ENCODE peak calls at places on chromosomes 12 and 14, in four cellular contexts. One of them, this sample, is unnamed.

GRCh38 chr14:74897642-74898041 is 15.9 kb downstream of the DLST start:
- DNase-seq in A673: no peak
- DNase-seq in adipocyte: no peak
- DNase-seq in BJ: no peak
- DNase-seq in this sample: no peak

GRCh38 chr14:49959822-49960408 is 67.0 kb downstream of the ARF6 start:
- DNase-seq in BJ: no peak
- DNase-seq in A673: no peak
- DNase-seq in adipocyte: no peak
- DNase-seq in this sample: no peak

GRCh38 chr14:102213984-102214658 is 74.4 kb downstream of the WDR20 start:
- DNase-seq in A673: no peak
- DNase-seq in BJ: no peak
- DNase-seq in adipocyte: no peak
- DNase-seq in this sample: no peak

GRCh38 chr12:53380797-53381738 is 1.1 kb downstream of the SP1 start:
- DNase-seq in A673: no peak
- DNase-seq in adipocyte: peak; percentile 67
- DNase-seq in BJ: no peak
- DNase-seq in this sample: no peak

GRCh38 chr14:24369907-24370687 is 2.1 kb downstream of the NFATC4 start:
- DNase-seq in adipocyte: no peak
- DNase-seq in A673: no peak
- DNase-seq in BJ: no peak
- DNase-seq in this sample: no peak

GRCh38 chr12:50317198-50317597 is 33.9 kb upstream of the LIMA1 start:
- DNase-seq in adipocyte: no peak
- DNase-seq in A673: no peak
- DNase-seq in BJ: no peak
- DNase-seq in this sample: no peak

GRCh38 chr12:112408621-112409020 is 784 bp downstream of the RPL6 start:
- DNase-seq in A673: no peak
- DNase-seq in BJ: no peak
- DNase-seq in adipocyte: peak; percentile 22
- DNase-seq in this sample: no peak

GRCh38 chr12:75708829-75709228 is 197.4 kb upstream of the KRR1 start:
- DNase-seq in BJ: no peak
- DNase-seq in A673: no peak
- DNase-seq in adipocyte: no peak
- DNase-seq in this sample: no peak

GRCh38 chr12:54032627-54033100 is at the start of gene HOXC5:
- DNase-seq in BJ: no peak
- DNase-seq in A673: peak; percentile 91
- DNase-seq in adipocyte: peak; percentile 65
- DNase-seq in this sample: no peak

GRCh38 chr12:68828669-68829068 is 20.7 kb downstream of the MDM2 start:
- DNase-seq in BJ: no peak
- DNase-seq in adipocyte: no peak
- DNase-seq in A673: no peak
- DNase-seq in this sample: no peak

GRCh38 chr14:101219896-101220703 is 316.6 kb upstream of the RTL1 start:
- DNase-seq in adipocyte: peak; percentile 50
- DNase-seq in BJ: no peak
- DNase-seq in A673: no peak
- DNase-seq in this sample: no peak

GRCh38 chr14:103122578-103123127 is 608 bp upstream of the TNFAIP2 start:
- DNase-seq in A673: peak; percentile 49
- DNase-seq in BJ: no peak
- DNase-seq in adipocyte: no peak
- DNase-seq in this sample: no peak

GRCh38 chr14:20177433-20177974 is 13.2 kb upstream of the OR11G2 start:
- DNase-seq in adipocyte: no peak
- DNase-seq in BJ: no peak
- DNase-seq in A673: no peak
- DNase-seq in this sample: no peak

GRCh38 chr14:58637040-58637390 is 747 bp upstream of the DACT1 start:
- DNase-seq in adipocyte: peak; percentile 95
- DNase-seq in BJ: peak; percentile 82
- DNase-seq in A673: peak; percentile 71
- DNase-seq in this sample: no peak

GRCh38 chr14:100717371-100717770 is 9.3 kb upstream of the DLK1 start:
- DNase-seq in A673: no peak
- DNase-seq in adipocyte: no peak
- DNase-seq in BJ: no peak
- DNase-seq in this sample: no peak

GRCh38 chr12:108888031-108888430 is 8.1 kb downstream of the DAO start:
- DNase-seq in A673: no peak
- DNase-seq in adipocyte: no peak
- DNase-seq in BJ: no peak
- DNase-seq in this sample: no peak

GRCh38 chr14:55955175-55955574 is 163.0 kb upstream of the PELI2 start:
- DNase-seq in adipocyte: no peak
- DNase-seq in BJ: no peak
- DNase-seq in A673: no peak
- DNase-seq in this sample: no peak

GRCh38 chr12:76272292-76272691 is 75.9 kb downstream of the BBS10 start:
- DNase-seq in adipocyte: no peak
- DNase-seq in A673: no peak
- DNase-seq in BJ: no peak
- DNase-seq in this sample: no peak

GRCh38 chr12:612293-612692 is 51.0 kb downstream of the NINJ2 start:
- DNase-seq in A673: no peak
- DNase-seq in adipocyte: no peak
- DNase-seq in BJ: no peak
- DNase-seq in this sample: no peak

GRCh38 chr14:94550041-94550440 is 11.2 kb upstream of the SERPINA4 start:
- DNase-seq in A673: no peak
- DNase-seq in BJ: no peak
- DNase-seq in adipocyte: no peak
- DNase-seq in this sample: no peak

GRCh38 chr12:19689801-19690472 is 250.6 kb downstream of the AEBP2 start:
- DNase-seq in A673: no peak
- DNase-seq in adipocyte: no peak
- DNase-seq in BJ: no peak
- DNase-seq in this sample: no peak

GRCh38 chr12:53775478-53776145 is 23.8 kb upstream of the CISTR start:
- DNase-seq in BJ: no peak
- DNase-seq in A673: no peak
- DNase-seq in adipocyte: no peak
- DNase-seq in this sample: no peak

GRCh38 chr12:119693006-119693405 is 25.1 kb downstream of the PRKAB1 start:
- DNase-seq in A673: peak; percentile 80
- DNase-seq in adipocyte: peak; percentile 86
- DNase-seq in BJ: peak; percentile 94
- DNase-seq in this sample: peak; percentile 52

GRCh38 chr12:95473440-95473946 is 459 bp upstream of the METAP2 start:
- DNase-seq in adipocyte: peak; percentile 76
- DNase-seq in BJ: no peak
- DNase-seq in A673: peak; percentile 70
- DNase-seq in this sample: no peak

GRCh38 chr14:95480109-95480886 is 36.2 kb downstream of the SYNE3 start:
- DNase-seq in A673: no peak
- DNase-seq in BJ: no peak
- DNase-seq in adipocyte: peak; percentile 82
- DNase-seq in this sample: no peak

GRCh38 chr12:108367436-108367835 is 28.3 kb upstream of the CMKLR1 start:
- DNase-seq in A673: no peak
- DNase-seq in adipocyte: peak; percentile 91
- DNase-seq in BJ: no peak
- DNase-seq in this sample: no peak

GRCh38 chr14:87115234-87115633 is 877.7 kb downstream of the GALC start:
- DNase-seq in BJ: no peak
- DNase-seq in A673: no peak
- DNase-seq in adipocyte: no peak
- DNase-seq in this sample: no peak

GRCh38 chr12:113069149-113069548 is 12.6 kb downstream of the DTX1 start:
- DNase-seq in A673: no peak
- DNase-seq in adipocyte: no peak
- DNase-seq in BJ: no peak
- DNase-seq in this sample: no peak

GRCh38 chr14:31829256-31829923 is 247.7 kb upstream of the ARHGAP5 start:
- DNase-seq in BJ: no peak
- DNase-seq in A673: peak; percentile 54
- DNase-seq in adipocyte: peak; percentile 64
- DNase-seq in this sample: no peak

GRCh38 chr12:129335773-129336172 is 482.5 kb downstream of the GLT1D1 start:
- DNase-seq in BJ: no peak
- DNase-seq in adipocyte: no peak
- DNase-seq in A673: no peak
- DNase-seq in this sample: no peak

GRCh38 chr12:80641936-80642335 is 65.5 kb upstream of the MYF6 start:
- DNase-seq in BJ: no peak
- DNase-seq in adipocyte: no peak
- DNase-seq in A673: no peak
- DNase-seq in this sample: no peak

GRCh38 chr14:35964736-35965135 is 138.6 kb downstream of the BRMS1L start:
- DNase-seq in A673: no peak
- DNase-seq in adipocyte: no peak
- DNase-seq in BJ: no peak
- DNase-seq in this sample: no peak

GRCh38 chr12:123120452-123121166 is 30.3 kb downstream of the PITPNM2 start:
- DNase-seq in BJ: no peak
- DNase-seq in A673: no peak
- DNase-seq in adipocyte: no peak
- DNase-seq in this sample: no peak

GRCh38 chr14:91187271-91187670 is 57.2 kb downstream of the GPR68 start:
- DNase-seq in BJ: no peak
- DNase-seq in A673: no peak
- DNase-seq in adipocyte: no peak
- DNase-seq in this sample: no peak

GRCh38 chr14:91195881-91196280 is 48.6 kb downstream of the GPR68 start:
- DNase-seq in adipocyte: no peak
- DNase-seq in BJ: no peak
- DNase-seq in A673: no peak
- DNase-seq in this sample: no peak

GRCh38 chr14:91190853-91191252 is 53.7 kb downstream of the GPR68 start:
- DNase-seq in A673: no peak
- DNase-seq in BJ: no peak
- DNase-seq in adipocyte: no peak
- DNase-seq in this sample: no peak

DNA sequence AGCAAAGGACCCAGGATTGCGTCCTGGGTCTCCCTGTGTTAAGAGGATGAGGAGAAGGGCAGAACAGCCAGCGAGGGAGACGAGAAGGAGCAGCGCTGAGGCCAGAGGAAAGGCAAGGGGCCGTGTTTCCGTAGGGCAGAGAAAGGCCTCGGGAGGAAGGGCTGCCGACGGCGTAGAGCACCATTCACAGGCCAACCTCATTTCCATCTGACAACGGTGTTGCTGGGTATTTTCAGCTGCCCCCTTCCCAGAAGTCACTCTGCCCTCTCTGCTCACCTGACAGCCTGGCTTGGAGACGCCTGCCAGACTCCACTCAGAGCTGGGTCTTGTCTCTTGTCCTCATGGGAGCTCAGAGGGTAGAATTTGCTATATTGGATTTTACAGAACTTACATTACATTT is 51.4 kb downstream of the GPR68 start:
- DNase-seq in BJ: no peak
- DNase-seq in adipocyte: no peak
- DNase-seq in A673: no peak
- DNase-seq in this sample: no peak
- H3K36me3 ChIP-seq in BJ: peaks cover 6% of the 10 kb centered on the region
- H3K36me3 ChIP-seq in adipocyte: peaks cover 51% of the 10 kb centered on the region
- H3K36me3 ChIP-seq in A673: no peaks in the 10 kb centered on the region
- H3K36me3 ChIP-seq in this sample: peaks cover 3% of the 10 kb centered on the region

DNA sequence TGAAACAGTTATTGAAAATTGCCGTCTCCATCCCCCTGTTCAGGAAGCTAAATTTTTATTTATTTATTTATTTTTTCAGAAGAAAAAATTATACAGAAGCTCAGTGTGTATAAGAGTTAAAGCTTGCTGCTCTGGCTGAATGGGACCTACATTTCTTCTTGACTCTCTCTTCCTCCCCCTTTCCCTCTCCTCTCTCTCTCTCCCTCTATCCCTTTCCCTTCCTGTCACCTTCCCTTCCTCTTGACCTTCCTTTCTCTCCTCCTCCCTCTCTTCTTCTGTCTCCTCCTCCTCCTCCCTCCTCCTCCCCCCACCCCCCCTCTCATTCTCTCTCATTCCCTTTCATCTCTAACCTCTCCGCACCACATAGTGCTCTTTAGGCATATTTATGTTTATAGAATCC is 39.1 kb downstream of the APAF1 start:
- DNase-seq in adipocyte: no peak
- DNase-seq in A673: no peak
- DNase-seq in BJ: no peak
- DNase-seq in this sample: no peak
- H3K36me3 ChIP-seq in adipocyte: peaks cover 63% of the 10 kb centered on the region
- H3K36me3 ChIP-seq in A673: peaks cover 19% of the 10 kb centered on the region
- H3K36me3 ChIP-seq in BJ: peaks cover 8% of the 10 kb centered on the region
- H3K36me3 ChIP-seq in this sample: peaks cover 2% of the 10 kb centered on the region

GRCh38 chr12:32841061-32841460 is 55.5 kb downstream of the PKP2 start:
- DNase-seq in A673: no peak
- DNase-seq in BJ: no peak
- DNase-seq in adipocyte: no peak
- DNase-seq in this sample: no peak
- H3K36me3 ChIP-seq in A673: no peaks in the 10 kb centered on the region
- H3K36me3 ChIP-seq in BJ: no peaks in the 10 kb centered on the region
- H3K36me3 ChIP-seq in adipocyte: peaks cover 8% of the 10 kb centered on the region
- H3K36me3 ChIP-seq in this sample: no peaks in the 10 kb centered on the region

GRCh38 chr12:125151284-125151683 is 86.0 kb downstream of the AACS start:
- DNase-seq in BJ: no peak
- DNase-seq in adipocyte: no peak
- DNase-seq in A673: no peak
- DNase-seq in this sample: no peak

GRCh38 chr12:125152463-125152862 is 87.2 kb downstream of the AACS start:
- DNase-seq in BJ: no peak
- DNase-seq in adipocyte: no peak
- DNase-seq in A673: no peak
- DNase-seq in this sample: no peak

GRCh38 chr12:125159687-125160086 is 94.5 kb downstream of the AACS start:
- DNase-seq in BJ: no peak
- DNase-seq in A673: peak; percentile 47
- DNase-seq in adipocyte: no peak
- DNase-seq in this sample: no peak

GRCh38 chr12:125157177-125157576 is 91.9 kb downstream of the AACS start:
- DNase-seq in BJ: no peak
- DNase-seq in A673: no peak
- DNase-seq in adipocyte: no peak
- DNase-seq in this sample: no peak

DNA sequence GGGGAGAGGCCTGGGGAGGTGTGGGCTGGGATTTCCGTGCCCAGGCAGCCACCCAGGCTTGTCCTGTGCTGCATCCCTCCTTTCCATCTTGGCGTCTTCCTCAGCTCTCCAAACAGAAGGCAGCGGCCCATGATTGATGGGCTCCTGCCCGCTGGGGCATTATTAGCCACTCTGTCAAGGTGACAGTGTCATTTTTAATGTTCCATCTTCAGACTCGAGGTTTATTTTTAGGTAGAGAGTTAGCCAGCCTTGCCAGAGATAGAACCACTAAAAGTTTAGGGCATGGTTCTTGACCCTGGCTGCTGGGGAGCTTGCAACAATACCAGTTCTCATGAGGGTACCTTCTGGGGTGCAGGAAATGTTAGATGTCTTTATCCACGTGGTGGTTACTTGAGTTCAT is 90.1 kb downstream of the AACS start:
- DNase-seq in A673: no peak
- DNase-seq in adipocyte: no peak
- DNase-seq in BJ: no peak
- DNase-seq in this sample: no peak
- H3K36me3 ChIP-seq in A673: no peaks in the 10 kb centered on the region
- H3K36me3 ChIP-seq in adipocyte: no peaks in the 10 kb centered on the region
- H3K36me3 ChIP-seq in BJ: no peaks in the 10 kb centered on the region
- H3K36me3 ChIP-seq in this sample: no peaks in the 10 kb centered on the region

This sample was measured in kidney epithelial cell.